ENCODE peak calls at places on chromosomes 7 and 10, in seven cellular contexts. Z, L, Q, R, T, S and K are unnamed samples.

GRCh38 chr7:102253076-102253972 is 33.3 kb upstream of the SH2B2 start:
- DNase-seq in R (no peak), Q (no peak), T (no peak), S (no peak), L (no peak), Z (no peak), K (no peak)

GRCh38 chr7:112103246-112103645 is 103.0 kb downstream of the DOCK4 start:
- DNase-seq in Q (no peak), R (no peak), L (no peak), S (no peak), T (no peak), Z (no peak), K (no peak)

GRCh38 chr7:90824386-90825307 is 228.5 kb downstream of the CDK14 start:
- DNase-seq in R (no peak), T (no peak), S (no peak), Z (no peak), L (no peak), Q (no peak), K (no peak)

GRCh38 chr7:124996778-124997177 is 67.2 kb upstream of the POT1 start:
- DNase-seq in T (no peak), L (peak; percentile 9), R (no peak), S (no peak), Q (no peak), Z (peak; percentile 43), K (no peak)

GRCh38 chr10:70328018-70328417 is 44.2 kb upstream of the NPFFR1 start:
- DNase-seq in L (no peak), R (no peak), Q (no peak), S (no peak), Z (no peak), T (no peak), K (no peak)

GRCh38 chr10:127162841-127163240 is 33.5 kb downstream of the INSYN2A start:
- DNase-seq in T (no peak), S (no peak), L (no peak), Q (peak; percentile 63), R (no peak), Z (no peak), K (no peak)

GRCh38 chr10:137031-137430 is 1.8 kb downstream of the ZMYND11 start:
- DNase-seq in Z (peak; percentile 47), R (no peak), T (no peak), Q (no peak), S (no peak), L (peak; percentile 67), K (no peak)

GRCh38 chr10:97892961-97893360 is 43.3 kb downstream of the GOLGA7B start:
- DNase-seq in S (no peak), Q (no peak), R (no peak), T (no peak), Z (no peak), L (no peak), K (no peak)

GRCh38 chr7:110544199-110544598 is 546.7 kb upstream of the LRRN3 start:
- DNase-seq in T (no peak), Z (no peak), Q (no peak), R (no peak), L (no peak), S (no peak), K (no peak)

GRCh38 chr10:122154733-122155366 is 116.2 kb upstream of the BTBD16 start:
- DNase-seq in Q (no peak), R (no peak), S (peak; percentile 48), Z (no peak), L (no peak), T (peak; percentile 47), K (no peak)

GRCh38 chr10:5843814-5844705 is 30.8 kb upstream of the GDI2 start:
- DNase-seq in T (no peak), R (no peak), Z (no peak), S (no peak), Q (no peak), L (no peak), K (no peak)

GRCh38 chr7:119482209-119482608 is 790.8 kb upstream of the KCND2 start:
- DNase-seq in S (no peak), T (no peak), Q (no peak), L (peak; percentile 32), R (no peak), Z (peak; percentile 13), K (peak; percentile 1)

GRCh38 chr7:155357573-155358041 is 59.9 kb downstream of the INSIG1 start:
- DNase-seq in R (no peak), L (no peak), S (no peak), Q (peak; percentile 75), Z (no peak), T (no peak), K (no peak)

GRCh38 chr10:57891201-57892006 is 376.3 kb downstream of the IPMK start:
- DNase-seq in T (no peak), R (no peak), L (no peak), S (no peak), Z (no peak), Q (no peak), K (no peak)

GRCh38 chr10:104281694-104282093 is 12.7 kb downstream of the GSTO2 start:
- DNase-seq in Z (no peak), Q (no peak), R (no peak), L (no peak), S (no peak), T (no peak), K (no peak)

GRCh38 chr10:6116806-6117205 is 28.0 kb downstream of the RBM17 start:
- DNase-seq in S (no peak), Q (no peak), R (no peak), L (no peak), T (no peak), Z (no peak), K (no peak)

GRCh38 chr10:103926722-103927319 is 8.8 kb upstream of the STN1 start:
- DNase-seq in Z (no peak), L (no peak), Q (no peak), T (no peak), S (no peak), R (no peak), K (no peak)

GRCh38 chr7:40944981-40945585 is 757.8 kb downstream of the INHBA start:
- DNase-seq in Q (no peak), Z (no peak), R (no peak), S (no peak), L (no peak), T (no peak), K (no peak)

GRCh38 chr7:11212080-11212711 is 238.5 kb downstream of the PHF14 start:
- DNase-seq in L (peak; percentile 55), Q (no peak), S (peak; percentile 61), R (no peak), T (peak; percentile 39), Z (peak; percentile 76), K (peak; percentile 63)

GRCh38 chr7:111407258-111407657 is 155.0 kb downstream of the IMMP2L start:
- DNase-seq in Q (no peak), L (no peak), T (no peak), Z (no peak), S (no peak), R (no peak), K (no peak)

GRCh38 chr10:112045885-112046284 is 137.7 kb downstream of the GPAM start:
- DNase-seq in Q (no peak), S (no peak), L (no peak), Z (no peak), R (no peak), T (no peak), K (no peak)

DNA sequence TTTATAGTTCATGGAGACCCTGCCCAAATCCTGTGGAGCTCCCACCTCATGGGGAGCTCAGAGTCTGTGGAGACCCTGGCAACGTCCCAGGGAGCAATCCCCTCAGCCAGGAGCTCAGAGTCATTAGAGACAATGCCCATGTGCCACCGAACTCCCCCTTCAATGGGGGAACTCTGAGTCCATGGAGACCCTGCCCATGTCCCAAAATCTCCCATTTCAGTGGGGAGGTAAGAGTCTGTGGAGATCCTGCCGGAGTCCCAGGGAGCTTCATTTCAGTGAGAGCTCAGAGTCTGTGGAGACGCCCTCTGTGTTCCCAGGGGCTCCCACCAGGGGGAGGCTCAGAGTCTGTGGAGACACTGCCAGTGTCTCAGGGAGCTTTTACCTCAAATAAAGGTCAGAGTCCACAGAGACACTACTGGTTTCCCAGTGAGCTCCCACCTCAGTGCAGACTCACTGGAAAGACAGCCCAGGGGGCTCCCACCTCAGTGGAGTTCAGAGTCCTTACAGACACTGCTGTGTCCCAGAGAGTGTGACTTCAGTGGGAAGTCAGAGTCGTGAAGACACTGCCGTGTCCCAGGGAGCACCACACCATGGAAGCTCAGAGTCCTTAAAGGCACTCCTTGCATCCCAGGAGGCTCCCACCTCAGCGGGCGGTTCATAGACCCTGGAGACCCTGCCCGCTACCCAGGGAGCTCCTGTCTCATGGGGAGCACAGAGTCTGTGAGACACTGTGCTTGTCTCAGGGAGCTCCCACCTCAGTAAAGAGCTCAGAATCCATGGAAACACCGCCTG is 5.0 kb downstream of the MYO1G start:
- DNase-seq in Q (no peak), T (no peak), L (peak; percentile 34), R (no peak), S (no peak), Z (peak; percentile 85), K (no peak)
- TF ChIP-seq POLR2A in Q (no peak), T (no peak), L (no peak), R (no peak), S (no peak), Z (no peak), K (no peak)

DNA sequence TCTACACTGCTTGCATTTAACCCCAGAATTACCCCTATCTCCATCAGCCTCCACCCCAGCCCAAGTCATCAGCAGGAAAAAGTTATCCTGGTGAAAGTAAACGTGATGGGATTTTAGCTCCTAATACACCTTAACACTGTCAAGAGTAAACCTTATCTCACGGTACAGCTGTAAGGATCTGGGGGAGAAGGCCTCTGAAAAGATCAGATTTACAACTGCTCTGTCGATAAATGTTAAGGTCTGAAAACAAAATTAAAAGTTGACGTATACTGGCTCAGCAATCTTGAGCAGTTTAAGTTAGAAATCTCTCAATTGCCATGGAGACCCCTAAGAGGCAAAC is 6.2 kb downstream of the SKAP2 start:
- DNase-seq in L (no peak), S (no peak), Q (no peak), Z (peak; percentile 20), T (no peak), R (no peak), K (no peak)
- H3K4me1 ChIP-seq in L (peaks cover 26% of the 10 kb centered on the region), S (no peaks in the 10 kb centered on the region), Q (peaks cover 14% of the 10 kb centered on the region), Z (peaks cover 9% of the 10 kb centered on the region), T (peaks cover 6% of the 10 kb centered on the region), R (peaks cover 4% of the 10 kb centered on the region), K (peaks cover 13% of the 10 kb centered on the region)

DNA sequence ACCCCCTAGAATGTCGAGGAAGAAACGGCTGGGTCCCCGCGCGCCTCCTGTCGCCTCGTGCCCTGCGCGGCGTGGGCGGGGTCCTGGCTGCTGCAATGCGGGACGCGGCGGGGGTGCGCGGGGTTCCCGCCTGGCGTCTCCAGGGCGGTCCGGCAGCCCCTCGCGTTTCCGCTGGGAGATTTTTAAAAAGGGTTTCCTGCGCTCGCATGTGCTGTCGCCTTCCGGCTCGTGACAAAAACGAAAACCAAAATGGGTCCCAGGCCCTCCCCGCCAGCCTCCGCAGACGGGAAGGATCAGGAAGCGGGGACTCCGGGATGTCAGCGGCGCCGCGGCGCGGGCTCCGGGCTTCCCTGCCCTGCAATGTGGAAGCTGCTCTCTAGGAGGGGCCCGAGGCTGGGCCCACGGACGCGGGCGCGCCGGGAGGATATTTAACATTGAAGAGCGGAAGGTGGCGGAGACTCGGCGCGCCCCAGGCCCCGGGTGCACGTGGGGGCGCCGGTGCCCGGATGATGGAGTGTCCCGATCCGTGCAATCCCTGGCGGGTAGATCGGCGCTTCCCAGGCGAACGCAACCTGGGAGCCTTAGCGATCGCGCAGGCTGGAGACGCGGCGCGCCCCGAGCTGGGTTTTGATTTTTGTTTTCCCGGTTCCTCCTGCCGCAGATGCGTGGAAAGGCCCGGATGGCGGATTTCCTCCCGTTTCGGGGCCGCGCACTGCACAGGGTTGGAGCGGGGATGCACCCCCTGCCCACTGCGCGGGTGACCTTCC is 1.0 kb downstream of the PFKP start:
- DNase-seq in Z (peak; percentile 67), Q (no peak), S (peak; percentile 49), T (peak; percentile 78), L (no peak), R (no peak), K (peak; percentile 94)
- TF ChIP-seq CTCF in Z (peak; percentile 22), Q (no peak), S (no peak), T (no peak), L (no peak), R (peak; percentile 3), K (peak; percentile 20)

GRCh38 chr7:144659211-144659610 is 176.6 kb downstream of the TPK1 start:
- DNase-seq in Z (no peak), L (no peak), T (no peak), R (no peak), Q (no peak), S (no peak), K (no peak)
- TF ChIP-seq POLR2A in Z (no peak), L (no peak), T (no peak), R (no peak), Q (no peak), S (no peak), K (no peak)